ENCODE peak calls at places on chromosomes 12 and 14, in nine cellular contexts. K, F, D, Q, V, L, R, E and H are unnamed samples.

GRCh38 chr14:29220077-29220476 is 453.5 kb downstream of the FOXG1 start:
- DNase-seq in K (no peak), R (no peak), D (no peak), E (no peak), F (no peak), L (no peak), Q (peak; percentile 76), V (no peak), H (no peak)

GRCh38 chr12:12562585-12563245 is at the start of gene DUSP16:
- DNase-seq in K (peak; percentile 95), F (peak; percentile 94), R (peak; percentile 87), L (peak; percentile 90), E (peak; percentile 91), Q (peak; percentile 91), D (peak; percentile 93), V (peak; percentile 98), H (peak; percentile 90)

GRCh38 chr14:45134051-45134958 is at the start of gene FKBP3:
- DNase-seq in Q (peak; percentile 98), D (peak; percentile 99), R (peak; percentile 97), E (peak; percentile 98), F (peak; percentile 92), L (peak; percentile 89), K (peak; percentile 99), V (peak; percentile 100), H (peak; percentile 99)

GRCh38 chr12:110641512-110641911 is 27.6 kb downstream of the TCTN1 start:
- DNase-seq in R (no peak), Q (peak; percentile 73), E (no peak), D (no peak), F (no peak), L (no peak), V (peak; percentile 44), K (peak; percentile 23), H (no peak)

GRCh38 chr14:100164808-100165207 is 5.4 kb upstream of the DEGS2 start:
- DNase-seq in D (no peak), K (no peak), R (no peak), E (no peak), Q (no peak), L (no peak), F (no peak), V (no peak), H (no peak)

GRCh38 chr14:42541535-42542001 is 934.9 kb downstream of the LRFN5 start:
- DNase-seq in Q (no peak), L (no peak), V (no peak), F (no peak), D (no peak), R (no peak), E (no peak), K (peak; percentile 69), H (no peak)

GRCh38 chr12:10031771-10032175 is 1.3 kb downstream of the CLEC9A start:
- DNase-seq in Q (no peak), F (no peak), K (peak; percentile 87), R (no peak), D (no peak), V (no peak), L (no peak), E (no peak), H (no peak)

GRCh38 chr12:3456809-3457208 is 34.2 kb upstream of the PRMT8 start:
- DNase-seq in R (no peak), L (no peak), F (no peak), D (peak; percentile 3), Q (peak; percentile 72), K (no peak), E (no peak), V (peak; percentile 88), H (no peak)

GRCh38 chr14:64612021-64612380 is 62.2 kb downstream of the PPP1R36 start:
- DNase-seq in Q (no peak), R (no peak), L (no peak), D (no peak), V (no peak), E (no peak), K (peak; percentile 85), F (no peak), H (no peak)

GRCh38 chr14:99252940-99253868 is 18.8 kb downstream of the BCL11B start:
- DNase-seq in E (no peak), R (no peak), F (no peak), V (no peak), D (no peak), Q (no peak), K (no peak), L (no peak), H (no peak)

GRCh38 chr14:102957222-102957621 is 34.8 kb downstream of the AMN start:
- DNase-seq in R (no peak), F (no peak), L (no peak), D (no peak), Q (no peak), V (no peak), K (peak; percentile 57), E (no peak), H (no peak)

GRCh38 chr12:1297206-1297605 is 297.2 kb downstream of the FBXL14 start:
- DNase-seq in L (no peak), V (no peak), Q (no peak), D (no peak), F (no peak), E (no peak), K (peak; percentile 43), R (no peak), H (no peak)

GRCh38 chr14:105554022-105554421 is 27.6 kb downstream of the TMEM121 start:
- DNase-seq in R (no peak), E (no peak), V (no peak), Q (no peak), K (no peak), D (no peak), L (no peak), F (no peak), H (no peak)

GRCh38 chr14:71497645-71498086 is 434.6 kb upstream of the RGS6 start:
- DNase-seq in K (peak; percentile 82), D (peak; percentile 95), F (no peak), L (no peak), V (no peak), Q (no peak), R (no peak), E (peak; percentile 43), H (peak; percentile 87)

GRCh38 chr12:123960029-123960428 is 12.6 kb downstream of the CCDC92 start:
- DNase-seq in E (no peak), R (no peak), K (no peak), L (no peak), D (no peak), F (no peak), V (no peak), Q (no peak), H (no peak)

GRCh38 chr14:61197416-61197815 is 83.7 kb downstream of the TMEM30B start:
- DNase-seq in D (no peak), V (no peak), R (no peak), E (no peak), F (no peak), L (no peak), Q (no peak), K (no peak), H (no peak)

GRCh38 chr12:93974252-93974651 is 174.1 kb upstream of the PLXNC1 start:
- DNase-seq in F (no peak), K (no peak), R (no peak), E (no peak), Q (no peak), V (no peak), D (no peak), L (no peak), H (no peak)

GRCh38 chr12:65682145-65682544 is 142.1 kb upstream of the HMGA2 start:
- DNase-seq in V (no peak), Q (no peak), F (no peak), E (no peak), L (no peak), D (no peak), K (no peak), R (no peak), H (no peak)

DNA sequence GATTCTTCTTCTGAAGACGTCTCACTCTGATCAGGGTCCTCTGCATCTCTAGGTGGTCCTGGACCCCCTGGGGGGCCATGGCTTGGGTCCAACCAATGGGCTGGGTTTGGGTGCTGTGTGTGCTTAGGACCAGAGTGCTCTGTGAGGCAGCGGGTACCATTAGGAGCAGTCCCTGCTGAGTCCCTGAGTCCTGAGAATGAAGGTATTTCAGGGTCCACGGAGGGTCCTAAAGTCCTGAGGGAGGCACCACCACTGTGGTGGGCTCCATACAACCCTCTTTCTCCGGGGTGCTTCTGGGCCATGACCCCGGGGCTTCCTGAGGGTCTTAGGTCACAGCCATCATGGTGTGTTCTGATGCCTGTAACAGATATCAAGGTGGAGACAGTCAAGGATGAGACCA is 1.0 kb downstream of the DNAJC14 start:
- DNase-seq in K (no peak), D (no peak), F (no peak), E (no peak), V (no peak), Q (no peak), L (no peak), R (no peak), H (peak; percentile 18)
- TF ChIP-seq CTCF in K (no peak), D (no peak), F (no peak), E (no peak), V (no peak), Q (no peak), L (no peak), R (no peak), H (no peak)

DNA sequence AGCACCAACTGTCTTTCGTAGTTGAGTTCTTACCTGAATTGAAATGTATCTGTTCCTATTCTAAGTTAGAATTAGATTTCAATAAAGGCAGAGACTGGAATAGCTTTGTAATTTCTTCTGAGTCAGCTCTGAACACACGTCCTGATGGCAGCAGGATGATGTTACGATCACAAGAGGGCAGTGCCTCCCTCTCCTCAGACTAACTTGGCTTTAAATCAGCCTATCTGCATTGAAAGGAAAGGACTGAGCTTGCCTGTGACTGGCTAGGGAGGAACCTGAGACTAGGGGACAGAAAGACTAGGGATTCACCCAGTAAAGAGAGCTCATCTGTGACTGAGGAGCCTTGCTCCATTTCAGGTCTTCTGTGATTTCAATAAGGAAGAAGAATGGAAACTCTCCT is 323.7 kb upstream of the OR4E1 start:
- DNase-seq in F (peak; percentile 24), K (peak; percentile 4), R (no peak), D (peak; percentile 26), E (no peak), L (no peak), Q (no peak), V (peak; percentile 76), H (no peak)
- TF ChIP-seq CTCF in F (no peak), K (no peak), R (no peak), D (peak; percentile 5), E (no peak), L (peak; percentile 43), Q (peak; percentile 8), V (peak; percentile 63), H (no peak)

GRCh38 chr14:88559852-88560251 is 3.0 kb upstream of the ZC3H14 start:
- DNase-seq in L (no peak), Q (no peak), D (no peak), K (peak; percentile 72), R (no peak), F (no peak), E (no peak), V (peak; percentile 39), H (no peak)
- TF ChIP-seq CTCF in L (peak; percentile 52), Q (peak; percentile 28), D (no peak), K (peak; percentile 70), R (no peak), F (no peak), E (no peak), V (peak; percentile 44), H (peak; percentile 28)

GRCh38 chr12:56590237-56590830 is 39.8 kb downstream of the BAZ2A start:
- DNase-seq in D (peak; percentile 63), Q (peak; percentile 54), V (peak; percentile 45), K (peak; percentile 17), R (no peak), L (peak; percentile 20), E (no peak), F (no peak), H (no peak)
- TF ChIP-seq CTCF in D (peak; percentile 64), Q (peak; percentile 80), V (peak; percentile 54), K (peak; percentile 43), R (no peak), L (peak; percentile 77), E (peak; percentile 49), F (peak; percentile 16), H (peak; percentile 72)

GRCh38 chr14:36863271-36863670 is 201.6 kb downstream of the PAX9 start:
- DNase-seq in V (no peak), F (no peak), D (no peak), R (no peak), L (no peak), E (no peak), K (no peak), Q (no peak), H (no peak)
- TF ChIP-seq CTCF in V (peak; percentile 35), F (no peak), D (no peak), R (no peak), L (peak; percentile 7), E (no peak), K (peak; percentile 23), Q (no peak), H (peak; percentile 2)